ENCODE peak calls at places on chromosome X, in nine cellular contexts. O is GM23248; G is M059J; U is endothelial cell; F is cardiac muscle cell; E is KG1; S is HEK293T; H is stimulated activated CD4-positive, alpha-beta T cell treated with anti-CD3 and anti-CD28 coated beads, Interleukin-15, amount 100 ng/mL, for 1 hour; Q is OCI-LY7. K is an unnamed sample.

GRCh38 chrX:313546-313945 is 5.0 kb downstream of the GTPBP6 start:
- DNase-seq in O (no peak), G (no peak), H (no peak), Q (no peak), E (no peak), F (no peak), U (no peak), S (no peak), K (no peak)

GRCh38 chrX:41933546-41933945 is 10.2 kb upstream of the CASK start:
- DNase-seq in E (no peak), S (no peak), Q (no peak), F (no peak), U (no peak), H (no peak), G (peak), O (no peak), K (no peak)

GRCh38 chrX:23727206-23727605 is 15.9 kb downstream of the ACOT9 start:
- DNase-seq in E (no peak), U (no peak), Q (no peak), F (no peak), O (no peak), H (no peak), S (no peak), G (no peak), K (no peak)

GRCh38 chrX:44980883-44981282 is 107.9 kb downstream of the KDM6A start:
- DNase-seq in G (no peak), U (no peak), Q (no peak), O (no peak), H (no peak), F (no peak), E (no peak), S (no peak), K (no peak)

GRCh38 chrX:148448686-148449085 is 51.7 kb upstream of the AFF2 start:
- DNase-seq in U (no peak), G (no peak), O (no peak), S (no peak), Q (no peak), E (no peak), F (no peak), H (no peak), K (no peak)

GRCh38 chrX:53831662-53832635 is 145.4 kb upstream of the HUWE1 start:
- DNase-seq in G (peak), U (peak), O (peak), H (peak), Q (peak), E (no peak), S (peak), F (peak), K (peak)

GRCh38 chrX:117335209-117335608 is 781.4 kb downstream of the KLHL13 start:
- DNase-seq in F (no peak), H (no peak), S (no peak), Q (no peak), U (no peak), E (no peak), G (no peak), O (no peak), K (no peak)

GRCh38 chrX:68808686-68809357 is 20.0 kb upstream of the EFNB1 start:
- DNase-seq in S (peak), F (peak), Q (no peak), G (peak), E (no peak), H (no peak), U (no peak), O (peak), K (no peak)

GRCh38 chrX:141982296-141982695 is 78.6 kb downstream of the MAGEC1 start:
- DNase-seq in H (no peak), F (no peak), E (no peak), Q (no peak), G (no peak), O (no peak), S (no peak), U (no peak), K (no peak)

GRCh38 chrX:71941771-71942170 is 31.1 kb downstream of the NHSL2 start:
- DNase-seq in F (peak), G (peak), E (no peak), H (no peak), S (no peak), U (no peak), Q (no peak), O (peak), K (no peak)

GRCh38 chrX:39897741-39898097 is 200.0 kb downstream of the BCOR start:
- DNase-seq in Q (no peak), H (no peak), S (no peak), E (no peak), O (no peak), G (no peak), U (no peak), F (no peak), K (no peak)

GRCh38 chrX:69229436-69229835 is 64.2 kb upstream of the PJA1 start:
- DNase-seq in U (no peak), S (no peak), F (no peak), G (peak), O (peak), H (no peak), E (no peak), Q (no peak), K (no peak)

GRCh38 chrX:135985974-135986312 is 708 bp downstream of the SLC9A6 start:
- DNase-seq in G (peak), S (no peak), O (no peak), H (no peak), F (no peak), Q (no peak), E (no peak), U (no peak), K (no peak)

GRCh38 chrX:101009086-101009485 is 39.6 kb downstream of the ARL13A start:
- DNase-seq in Q (no peak), E (no peak), O (peak), G (peak), S (no peak), H (no peak), F (no peak), U (no peak), K (no peak)

GRCh38 chrX:130224810-130225209 is 43.9 kb downstream of the ZNF280C start:
- DNase-seq in H (no peak), G (no peak), Q (no peak), S (no peak), F (no peak), E (no peak), U (no peak), O (peak), K (no peak)

GRCh38 chrX:56729152-56729557 is at the start of gene NBDY:
- DNase-seq in U (peak), Q (peak), G (peak), S (peak), H (peak), O (peak), F (peak), E (no peak), K (no peak)

GRCh38 chrX:13341491-13342101 is 21.7 kb upstream of the ATXN3L start:
- DNase-seq in Q (peak), F (no peak), U (no peak), O (no peak), E (no peak), H (no peak), S (no peak), G (peak), K (no peak)

GRCh38 chrX:35380808-35381700 is 417.1 kb upstream of the MAGEB16 start:
- DNase-seq in O (peak), H (no peak), Q (peak), F (peak), E (no peak), S (peak), G (peak), U (no peak), K (no peak)

GRCh38 chrX:18899796-18900380 is 84.0 kb downstream of the PHKA2 start:
- DNase-seq in F (no peak), Q (no peak), G (peak), U (peak), S (peak), H (no peak), E (no peak), O (no peak), K (no peak)

GRCh38 chrX:92247076-92247475 is 467.9 kb downstream of the PCDH11X start:
- DNase-seq in U (no peak), Q (no peak), H (no peak), E (no peak), O (peak), G (peak), F (no peak), S (no peak), K (no peak)

GRCh38 chrX:17535229-17535628 is 160.2 kb downstream of the NHS start:
- DNase-seq in U (peak), O (peak), F (peak), G (peak), S (peak), H (no peak), Q (peak), E (no peak), K (peak)

GRCh38 chrX:148960060-148960459 is 459.6 kb downstream of the AFF2 start:
- DNase-seq in E (no peak), U (no peak), H (no peak), O (no peak), Q (no peak), S (no peak), G (peak), F (no peak), K (no peak)

GRCh38 chrX:32524385-32524784 is 687.0 kb downstream of the DMD start:
- DNase-seq in H (no peak), S (no peak), Q (no peak), F (no peak), E (no peak), G (no peak), U (no peak), O (no peak), K (no peak)

GRCh38 chrX:71938371-71938770 is 27.7 kb downstream of the NHSL2 start:
- DNase-seq in S (no peak), H (no peak), F (no peak), E (no peak), U (no peak), G (no peak), Q (no peak), O (no peak), K (no peak)

GRCh38 chrX:11381464-11381863 is 88.3 kb downstream of the AMELX start:
- DNase-seq in U (peak), G (peak), F (peak), H (no peak), Q (peak), E (no peak), O (peak), S (peak), K (peak)

GRCh38 chrX:35382966-35383365 is 415.2 kb upstream of the MAGEB16 start:
- DNase-seq in U (no peak), O (no peak), E (no peak), G (no peak), S (no peak), Q (no peak), F (no peak), H (no peak), K (no peak)

GRCh38 chrX:118548831-118549230 is 53.2 kb downstream of the DOCK11 start:
- DNase-seq in E (no peak), U (no peak), G (no peak), Q (no peak), S (no peak), F (no peak), H (no peak), O (no peak), K (no peak)

GRCh38 chrX:133776072-133776471 is 209.3 kb downstream of the GPC3 start:
- DNase-seq in F (peak), E (no peak), O (no peak), G (no peak), S (peak), H (no peak), Q (no peak), U (peak), K (peak)

GRCh38 chrX:24190500-24191156 is 41.1 kb downstream of the ZFX start:
- DNase-seq in G (no peak), S (no peak), U (no peak), Q (no peak), E (no peak), F (no peak), H (no peak), O (peak), K (no peak)

GRCh38 chrX:2901367-2902036 is 27.6 kb downstream of the ARSD start:
- DNase-seq in E (no peak), G (peak), H (no peak), S (no peak), F (no peak), O (no peak), U (no peak), Q (no peak), K (no peak)

GRCh38 chrX:134898450-134898849 is 92.3 kb upstream of the SMIM10 start:
- DNase-seq in F (no peak), G (no peak), U (no peak), S (no peak), H (no peak), O (peak), Q (no peak), E (no peak), K (no peak)

GRCh38 chrX:135384161-135384836 is 37.4 kb upstream of the SMIM10L2A start:
- DNase-seq in O (no peak), H (peak), G (no peak), F (no peak), S (no peak), E (no peak), Q (no peak), U (no peak), K (no peak)

GRCh38 chrX:80511969-80512760 is 91.9 kb downstream of the TENT5D start:
- DNase-seq in E (no peak), G (peak), F (peak), U (no peak), O (peak), H (no peak), Q (no peak), S (no peak), K (no peak)

GRCh38 chrX:112058255-112058654 is 24.3 kb downstream of the TRPC5 start:
- DNase-seq in H (no peak), E (no peak), O (peak), F (peak), S (no peak), G (peak), U (peak), Q (no peak), K (no peak)

GRCh38 chrX:13059676-13060499 is 15.5 kb upstream of the FAM9C start:
- DNase-seq in S (no peak), H (no peak), E (no peak), G (peak), O (peak), F (no peak), Q (no peak), U (no peak), K (no peak)

GRCh38 chrX:57951666-57952319 is 41.5 kb upstream of the ZXDA start:
- DNase-seq in Q (peak), H (no peak), O (no peak), E (peak), U (no peak), F (no peak), G (no peak), S (no peak), K (no peak)

GRCh38 chrX:8424941-8425340 is 39.7 kb upstream of the VCX3B start:
- DNase-seq in G (no peak), Q (no peak), S (no peak), H (no peak), O (no peak), F (no peak), E (no peak), U (no peak), K (no peak)

GRCh38 chrX:108081110-108081509 is 10.2 kb downstream of the PSMD10 start:
- DNase-seq in S (no peak), O (no peak), H (no peak), U (no peak), E (no peak), Q (no peak), G (no peak), F (no peak), K (no peak)

GRCh38 chrX:16785247-16786138 is 773 bp upstream of the TXLNG start:
- DNase-seq in Q (peak), S (no peak), O (peak), G (peak), F (peak), H (no peak), U (peak), E (peak), K (no peak)

GRCh38 chrX:151753313-151754041 is 18.9 kb downstream of the CNGA2 start:
- DNase-seq in F (peak), U (peak), E (no peak), H (no peak), Q (no peak), O (peak), G (peak), S (peak), K (no peak)

K was measured in iPS DF 6.9.